ENCODE peak calls at places on chromosomes 16 and 17, in five cellular contexts. F, V, P, H and B are unnamed samples.

GRCh38 chr17:67779098-67779672 is 46.1 kb upstream of the BPTF start:
- DNase-seq in P (peak; percentile 27), V (peak; percentile 40), F (peak; percentile 53), H (peak; percentile 24), B (no peak)

GRCh38 chr16:86256995-86257394 is 253.3 kb upstream of the FOXF1 start:
- DNase-seq in V (no peak), P (no peak), F (no peak), H (no peak), B (no peak)

GRCh38 chr17:79090503-79091372 is 16.1 kb downstream of the ENGASE start:
- DNase-seq in F (no peak), H (no peak), P (no peak), V (no peak), B (no peak)

GRCh38 chr16:29881050-29881449 is 18.0 kb upstream of the CDIPT start:
- DNase-seq in F (no peak), H (no peak), P (no peak), V (no peak), B (no peak)

GRCh38 chr17:3556239-3556904 is 1.2 kb downstream of the TRPV3 start:
- DNase-seq in F (no peak), P (no peak), V (no peak), H (no peak), B (no peak)

GRCh38 chr16:57107324-57107922 is 15.0 kb downstream of the CPNE2 start:
- DNase-seq in V (no peak), H (no peak), F (no peak), P (no peak), B (no peak)

GRCh38 chr16:79559532-79559931 is 41.0 kb downstream of the MAF start:
- DNase-seq in P (no peak), V (no peak), H (no peak), F (no peak), B (no peak)

GRCh38 chr17:78375401-78376079 is 2.9 kb upstream of the PGS1 start:
- DNase-seq in P (no peak), H (no peak), F (peak; percentile 76), V (peak; percentile 31), B (no peak)

GRCh38 chr17:48608921-48609505 is 1.8 kb downstream of the HOXB7 start:
- DNase-seq in V (no peak), F (no peak), P (no peak), H (no peak), B (no peak)

GRCh38 chr16:49464877-49465504 is 91.4 kb downstream of the C16orf78 start:
- DNase-seq in V (peak; percentile 15), P (no peak), H (no peak), F (peak; percentile 55), B (no peak)

GRCh38 chr16:63461248-63461841 is 1425.1 kb upstream of the CDH8 start:
- DNase-seq in V (peak; percentile 18), P (no peak), H (no peak), F (peak; percentile 64), B (no peak)

GRCh38 chr16:85528528-85529387 is 84.4 kb upstream of the GSE1 start:
- DNase-seq in F (no peak), H (peak; percentile 54), P (no peak), V (no peak), B (no peak)

GRCh38 chr17:2598166-2598565 is 4.7 kb downstream of the PAFAH1B1 start:
- DNase-seq in F (no peak), V (no peak), H (no peak), P (no peak), B (no peak)

GRCh38 chr16:87895641-87896141 is 26.4 kb upstream of the SLC7A5 start:
- DNase-seq in V (no peak), F (no peak), P (peak; percentile 34), H (peak; percentile 62), B (peak; percentile 32)

GRCh38 chr17:63483038-63483437 is 6.2 kb downstream of the ACE start:
- DNase-seq in P (no peak), H (no peak), F (no peak), V (no peak), B (no peak)

GRCh38 chr16:83720981-83721380 is 86.8 kb upstream of the HSBP1 start:
- DNase-seq in F (no peak), P (no peak), H (no peak), V (no peak), B (no peak)

GRCh38 chr17:49963626-49964538 is 5.1 kb upstream of the DLX4 start:
- DNase-seq in P (no peak), F (no peak), H (no peak), V (no peak), B (no peak)

GRCh38 chr17:61450641-61451537 is 1.3 kb upstream of the TBX4 start:
- DNase-seq in V (no peak), F (no peak), P (no peak), H (no peak), B (no peak)

GRCh38 chr17:18319604-18320256 is 4.6 kb downstream of the SMCR8 start:
- DNase-seq in P (no peak), F (peak; percentile 76), V (no peak), H (no peak), B (no peak)

GRCh38 chr17:80474933-80475915 is 1.2 kb downstream of the NPTX1 start:
- DNase-seq in H (no peak), V (no peak), F (no peak), P (no peak), B (peak; percentile 22)

GRCh38 chr17:32723310-32723955 is 153.5 kb downstream of the MYO1D start:
- DNase-seq in V (no peak), F (no peak), P (no peak), H (no peak), B (no peak)

GRCh38 chr16:57167951-57168350 is 17.9 kb downstream of the PSME3IP1 start:
- DNase-seq in V (no peak), H (no peak), F (peak; percentile 66), P (no peak), B (no peak)

GRCh38 chr17:56653877-56654276 is 60.4 kb downstream of the NOG start:
- DNase-seq in H (peak; percentile 11), F (peak; percentile 56), P (no peak), V (no peak), B (no peak)

GRCh38 chr17:61076649-61077048 is 323.0 kb upstream of the TBX2 start:
- DNase-seq in F (no peak), H (no peak), V (no peak), P (no peak), B (no peak)

GRCh38 chr17:63774141-63774981 is at the start of gene DDX42:
- DNase-seq in H (no peak), P (peak; percentile 94), F (peak; percentile 80), V (peak; percentile 92), B (no peak)

GRCh38 chr16:50299508-50300105 is 33.3 kb downstream of the ADCY7 start:
- DNase-seq in V (no peak), H (no peak), P (no peak), F (no peak), B (no peak)

GRCh38 chr16:89319883-89320716 is 102.6 kb downstream of the ZNF778 start:
- DNase-seq in P (peak; percentile 38), F (peak; percentile 71), H (peak; percentile 58), V (no peak), B (no peak)

GRCh38 chr17:32142857-32143524 is 689 bp downstream of the RHOT1 start:
- DNase-seq in V (peak; percentile 77), F (peak; percentile 76), H (no peak), P (peak; percentile 68), B (peak; percentile 26)

GRCh38 chr17:68457168-68457538 is at the start of gene WIPI1:
- DNase-seq in H (no peak), V (peak; percentile 65), F (no peak), P (peak; percentile 58), B (peak; percentile 57)

GRCh38 chr17:48915459-48916282 is 7.5 kb downstream of the UBE2Z start:
- DNase-seq in F (peak; percentile 60), P (peak; percentile 11), H (peak; percentile 67), V (no peak), B (peak; percentile 35)

GRCh38 chr17:47704116-47704515 is 10.2 kb downstream of the TBKBP1 start:
- DNase-seq in P (peak; percentile 29), V (no peak), H (no peak), F (no peak), B (peak; percentile 48)

GRCh38 chr16:53465606-53466290 is 31.5 kb downstream of the RBL2 start:
- DNase-seq in H (no peak), P (no peak), F (peak; percentile 12), V (no peak), B (no peak)

GRCh38 chr16:2244926-2245795 is 6.2 kb downstream of the ECI1 start:
- DNase-seq in P (no peak), V (no peak), F (no peak), H (no peak), B (no peak)

GRCh38 chr16:21162661-21163151 is 4.2 kb downstream of the LDAF1 start:
- DNase-seq in H (no peak), P (no peak), V (no peak), F (no peak), B (no peak)

GRCh38 chr16:84176192-84177053 is 10.4 kb downstream of the TAF1C start:
- DNase-seq in V (no peak), P (no peak), H (no peak), F (peak; percentile 8), B (no peak)

GRCh38 chr17:35390663-35391062 is 17.2 kb upstream of the SLFN11 start:
- DNase-seq in V (no peak), P (no peak), H (no peak), F (no peak), B (no peak)
- TF ChIP-seq CTCF in V (no peak), P (no peak), H (no peak), F (no peak), B (no peak)

DNA sequence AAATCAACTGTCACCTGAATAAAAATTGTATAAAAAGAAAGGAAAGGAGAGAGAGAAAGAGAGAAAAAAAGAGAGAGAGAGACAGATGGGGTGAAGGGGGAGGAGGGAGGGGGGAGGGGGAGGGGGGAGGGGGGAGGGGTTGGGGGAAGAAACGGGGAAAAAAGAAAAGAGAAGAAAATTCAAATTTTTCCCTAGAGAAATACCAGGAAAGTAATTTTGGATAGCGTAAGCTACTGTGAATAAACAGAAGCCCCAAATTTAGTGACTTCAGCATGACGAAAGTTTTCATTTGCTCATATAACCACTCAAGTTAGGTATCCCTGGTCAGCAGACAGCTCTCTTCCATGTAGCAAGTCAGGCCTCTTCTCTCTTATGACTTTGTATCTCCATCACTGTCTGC is 289.4 kb upstream of the MYOCD start:
- DNase-seq in P (no peak), H (no peak), V (no peak), F (no peak), B (no peak)
- TF ChIP-seq CTCF in P (no peak), H (no peak), V (no peak), F (no peak), B (no peak)

DNA sequence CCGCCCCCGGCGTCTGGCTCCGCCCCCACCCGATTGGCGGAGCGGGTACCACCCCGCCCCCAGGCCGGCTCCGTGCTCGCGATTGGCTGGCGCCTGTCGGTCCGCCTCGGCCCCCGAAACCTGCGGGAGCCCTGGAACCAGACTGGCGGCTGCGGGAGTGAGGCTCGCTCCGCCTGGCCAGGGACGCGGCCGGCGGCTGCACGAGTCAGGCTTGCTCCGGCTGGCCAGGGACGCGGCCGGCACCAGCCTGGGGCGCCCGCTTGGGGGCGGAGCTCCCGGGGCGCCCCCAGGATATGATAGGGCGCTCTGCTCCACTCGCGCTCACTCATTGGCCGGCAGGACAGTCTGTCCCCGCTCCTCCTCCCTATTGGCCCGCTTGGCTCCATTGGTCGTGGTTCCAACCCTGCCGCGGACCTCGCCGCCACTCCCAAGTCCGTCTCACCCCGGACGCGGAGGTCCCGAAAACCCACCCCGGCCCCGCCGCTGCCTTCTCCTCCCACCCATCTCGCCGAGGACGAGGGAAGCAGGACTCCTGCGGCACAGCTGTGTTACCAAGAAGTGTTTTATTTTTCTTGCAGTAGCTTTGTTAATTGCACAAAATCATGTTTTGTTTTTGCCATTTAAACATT is 340 bp upstream of the ROGDI start:
- DNase-seq in F (peak; percentile 95), H (peak; percentile 90), V (peak; percentile 93), P (peak; percentile 93), B (peak; percentile 97)
- TF ChIP-seq CTCF in F (no peak), H (no peak), V (no peak), P (peak; percentile 16), B (no peak)

GRCh38 chr17:9802294-9802693 is 10.9 kb upstream of the DHRS7C start:
- DNase-seq in P (no peak), F (no peak), V (no peak), H (no peak), B (no peak)
- TF ChIP-seq CTCF in P (no peak), F (no peak), V (no peak), H (no peak), B (no peak)